ENCODE peak calls at places on chromosomes 7 and 10, in four cellular contexts. One of them, this sample, is unnamed.

GRCh38 chr7:494261-494687 is 25.4 kb downstream of the PDGFA start:
- DNase-seq in K562: peak
- DNase-seq in WTC11: peak
- DNase-seq in HepG2: no peak
- DNase-seq in this sample: peak

GRCh38 chr10:29858352-29859267 is 200.8 kb downstream of the JCAD start:
- DNase-seq in K562: no peak
- DNase-seq in WTC11: peak
- DNase-seq in HepG2: peak
- DNase-seq in this sample: peak

GRCh38 chr10:57948796-57949195 is 318.9 kb downstream of the IPMK start:
- DNase-seq in K562: no peak
- DNase-seq in WTC11: no peak
- DNase-seq in HepG2: no peak
- DNase-seq in this sample: no peak

GRCh38 chr10:62083413-62083794 is 181.9 kb downstream of the ARID5B start:
- DNase-seq in K562: no peak
- DNase-seq in WTC11: no peak
- DNase-seq in HepG2: no peak
- DNase-seq in this sample: peak

GRCh38 chr7:86956567-86956966 is 102.9 kb downstream of the ELAPOR2 start:
- DNase-seq in K562: no peak
- DNase-seq in WTC11: no peak
- DNase-seq in HepG2: no peak
- DNase-seq in this sample: no peak

GRCh38 chr7:29500719-29501118 is 62.9 kb upstream of the PRR15 start:
- DNase-seq in K562: no peak
- DNase-seq in WTC11: no peak
- DNase-seq in HepG2: no peak
- DNase-seq in this sample: no peak

GRCh38 chr7:79452032-79452494 is 1.4 kb downstream of the MAGI2 start:
- DNase-seq in K562: no peak
- DNase-seq in WTC11: peak
- DNase-seq in HepG2: peak
- DNase-seq in this sample: peak

GRCh38 chr10:58064714-58065528 is 202.8 kb downstream of the IPMK start:
- DNase-seq in K562: peak
- DNase-seq in WTC11: peak
- DNase-seq in HepG2: peak
- DNase-seq in this sample: peak

GRCh38 chr7:7002416-7003062 is 176.5 kb upstream of the CCZ1B start:
- DNase-seq in K562: no peak
- DNase-seq in WTC11: peak
- DNase-seq in HepG2: no peak
- DNase-seq in this sample: no peak

GRCh38 chr7:52851547-52851946 is 183.9 kb upstream of the POM121L12 start:
- DNase-seq in K562: no peak
- DNase-seq in WTC11: no peak
- DNase-seq in HepG2: no peak
- DNase-seq in this sample: no peak

GRCh38 chr7:52854681-52855080 is 180.8 kb upstream of the POM121L12 start:
- DNase-seq in K562: no peak
- DNase-seq in WTC11: no peak
- DNase-seq in HepG2: no peak
- DNase-seq in this sample: no peak
- TF ChIP-seq ELF4 in K562: no peak
- TF ChIP-seq ELF4 in WTC11: no peak
- TF ChIP-seq ELF4 in HepG2: no peak
- TF ChIP-seq ELF4 in this sample: no peak

DNA sequence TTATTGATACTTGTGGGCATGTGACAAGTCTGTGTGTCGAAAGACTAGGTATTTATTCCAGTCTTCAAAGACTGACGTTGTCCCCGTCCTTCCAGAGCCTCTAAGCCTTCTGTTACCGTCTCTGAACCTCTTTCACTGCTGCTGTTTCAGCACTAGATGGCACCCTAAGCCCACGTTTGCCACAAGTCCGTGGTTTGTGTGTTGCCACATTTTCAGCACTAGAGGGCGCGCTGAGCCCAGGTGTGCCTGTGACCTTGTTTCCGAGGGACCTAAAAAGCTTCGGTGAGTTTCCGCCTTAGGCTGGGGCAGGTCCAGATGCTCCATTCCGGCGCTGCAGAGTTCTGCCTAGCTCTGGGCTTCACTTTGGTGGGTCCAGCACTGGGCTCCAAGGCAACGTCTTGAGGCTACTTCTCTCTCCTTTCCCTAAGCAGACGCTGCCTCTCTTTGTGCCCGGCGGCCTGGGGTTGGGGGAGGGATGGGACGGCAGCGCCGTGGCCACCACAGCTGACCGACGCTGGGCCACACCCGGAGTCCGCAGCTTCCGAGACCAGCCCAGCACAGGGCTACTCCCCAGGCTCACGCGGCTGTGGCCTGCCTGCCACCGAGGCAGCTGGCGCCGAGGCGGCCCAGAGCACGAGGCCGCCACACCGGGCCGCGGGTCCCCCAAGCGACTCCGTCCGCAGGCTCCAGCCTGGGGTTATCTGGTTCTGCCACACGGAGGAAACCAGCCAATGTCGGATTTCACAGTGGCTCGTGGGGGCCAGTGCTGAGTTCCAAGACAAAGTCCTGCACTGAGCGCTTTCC is 520.2 kb downstream of the REEP3 start:
- DNase-seq in K562: peak
- DNase-seq in WTC11: peak
- DNase-seq in HepG2: peak
- DNase-seq in this sample: peak
- TF ChIP-seq ELF4 in K562: no peak
- TF ChIP-seq ELF4 in WTC11: no peak
- TF ChIP-seq ELF4 in HepG2: no peak
- TF ChIP-seq ELF4 in this sample: no peak

GRCh38 chr7:129779602-129780256 is 168.2 kb downstream of the NRF1 start:
- DNase-seq in K562: peak
- DNase-seq in WTC11: no peak
- DNase-seq in HepG2: peak
- DNase-seq in this sample: no peak

GRCh38 chr7:129781856-129782256 is 170.3 kb downstream of the NRF1 start:
- DNase-seq in K562: no peak
- DNase-seq in WTC11: peak
- DNase-seq in HepG2: no peak
- DNase-seq in this sample: no peak

GRCh38 chr7:129782257-129783096 is 170.3 kb downstream of the UBE2H start:
- DNase-seq in K562: no peak
- DNase-seq in WTC11: no peak
- DNase-seq in HepG2: no peak
- DNase-seq in this sample: no peak

GRCh38 chr7:129780257-129781127 is 169.0 kb downstream of the NRF1 start:
- DNase-seq in K562: peak
- DNase-seq in WTC11: peak
- DNase-seq in HepG2: peak
- DNase-seq in this sample: peak

GRCh38 chr7:129781128-129781855 is 169.8 kb downstream of the NRF1 start:
- DNase-seq in K562: no peak
- DNase-seq in WTC11: no peak
- DNase-seq in HepG2: no peak
- DNase-seq in this sample: no peak
- TF ChIP-seq ELF4 in K562: no peak
- TF ChIP-seq ELF4 in WTC11: no peak
- TF ChIP-seq ELF4 in HepG2: no peak
- TF ChIP-seq ELF4 in this sample: no peak

DNA sequence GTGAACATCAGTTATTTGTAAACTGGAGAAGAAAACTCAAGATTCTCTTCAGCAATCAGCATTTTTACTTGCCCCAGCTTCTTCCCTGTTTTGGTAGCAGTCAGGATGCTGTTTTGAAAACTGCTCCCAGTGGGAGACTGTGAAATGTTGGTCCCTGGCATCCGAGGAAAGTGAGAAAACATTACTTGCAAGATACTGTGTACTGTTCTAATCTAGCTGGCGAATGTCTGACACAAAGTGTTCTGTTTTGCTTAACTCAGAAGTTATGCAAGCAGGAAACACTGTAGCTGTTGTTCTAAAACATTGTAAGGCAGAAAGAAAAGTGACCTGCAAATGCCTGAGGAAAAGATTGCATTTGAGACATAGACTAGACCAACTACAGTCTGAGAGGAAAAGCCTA is 171.8 kb upstream of the POM121L12 start:
- DNase-seq in K562: no peak
- DNase-seq in WTC11: no peak
- DNase-seq in HepG2: no peak
- DNase-seq in this sample: no peak
- TF ChIP-seq ELF4 in K562: no peak
- TF ChIP-seq ELF4 in WTC11: no peak
- TF ChIP-seq ELF4 in HepG2: no peak
- TF ChIP-seq ELF4 in this sample: no peak

GRCh38 chr10:131871673-131872005 is 29.2 kb upstream of the PPP2R2D start:
- DNase-seq in K562: no peak
- DNase-seq in WTC11: no peak
- DNase-seq in HepG2: no peak
- DNase-seq in this sample: no peak

GRCh38 chr10:131872011-131872836 is 28.6 kb upstream of the PPP2R2D start:
- DNase-seq in K562: no peak
- DNase-seq in WTC11: no peak
- DNase-seq in HepG2: no peak
- DNase-seq in this sample: no peak

GRCh38 chr10:131870411-131870810 is 30.4 kb upstream of the PPP2R2D start:
- DNase-seq in K562: no peak
- DNase-seq in WTC11: no peak
- DNase-seq in HepG2: no peak
- DNase-seq in this sample: no peak

GRCh38 chr10:131869344-131869743 is 31.5 kb upstream of the PPP2R2D start:
- DNase-seq in K562: no peak
- DNase-seq in WTC11: no peak
- DNase-seq in HepG2: no peak
- DNase-seq in this sample: no peak

DNA sequence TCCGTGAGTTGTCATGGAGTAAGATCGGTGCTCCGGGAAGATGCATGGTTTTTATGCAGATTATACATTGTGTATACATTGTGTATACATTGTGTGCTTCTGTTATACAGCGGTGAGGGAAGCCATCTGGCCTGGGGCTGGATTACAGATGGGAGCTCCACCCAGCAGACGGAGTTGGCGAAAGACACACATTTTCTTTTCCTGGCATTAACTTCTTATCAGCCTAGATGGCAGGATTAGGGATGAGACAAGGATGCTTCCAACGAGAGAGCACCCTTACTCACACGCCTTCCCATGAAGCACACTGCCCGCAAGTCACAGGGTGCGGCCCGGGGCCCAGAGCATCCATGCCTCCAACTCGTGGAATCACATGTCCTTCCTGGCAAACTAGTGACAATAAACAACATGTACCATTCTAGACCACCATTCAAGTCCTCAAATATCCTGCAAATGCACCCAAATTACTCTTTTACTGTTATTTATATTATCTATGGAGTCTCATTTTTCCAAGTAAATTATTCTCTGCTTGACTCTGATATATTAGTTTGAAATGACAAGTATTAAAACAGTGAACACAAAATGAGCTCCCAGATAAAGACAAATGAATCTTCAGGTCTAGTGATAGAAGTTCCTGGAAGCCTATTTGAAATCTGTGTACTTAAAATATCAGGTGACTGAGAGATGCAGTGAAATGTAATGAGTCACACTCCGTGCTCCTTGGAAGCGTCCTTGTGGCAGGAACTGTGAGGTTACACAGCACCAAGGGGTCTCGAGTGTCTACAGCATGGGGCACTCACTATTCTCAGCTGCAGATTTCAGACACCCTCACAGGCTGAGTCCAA is 29.8 kb upstream of the PPP2R2D start:
- DNase-seq in K562: no peak
- DNase-seq in WTC11: no peak
- DNase-seq in HepG2: no peak
- DNase-seq in this sample: no peak
- TF ChIP-seq ELF4 in K562: no peak
- TF ChIP-seq ELF4 in WTC11: no peak
- TF ChIP-seq ELF4 in HepG2: no peak
- TF ChIP-seq ELF4 in this sample: no peak

DNA sequence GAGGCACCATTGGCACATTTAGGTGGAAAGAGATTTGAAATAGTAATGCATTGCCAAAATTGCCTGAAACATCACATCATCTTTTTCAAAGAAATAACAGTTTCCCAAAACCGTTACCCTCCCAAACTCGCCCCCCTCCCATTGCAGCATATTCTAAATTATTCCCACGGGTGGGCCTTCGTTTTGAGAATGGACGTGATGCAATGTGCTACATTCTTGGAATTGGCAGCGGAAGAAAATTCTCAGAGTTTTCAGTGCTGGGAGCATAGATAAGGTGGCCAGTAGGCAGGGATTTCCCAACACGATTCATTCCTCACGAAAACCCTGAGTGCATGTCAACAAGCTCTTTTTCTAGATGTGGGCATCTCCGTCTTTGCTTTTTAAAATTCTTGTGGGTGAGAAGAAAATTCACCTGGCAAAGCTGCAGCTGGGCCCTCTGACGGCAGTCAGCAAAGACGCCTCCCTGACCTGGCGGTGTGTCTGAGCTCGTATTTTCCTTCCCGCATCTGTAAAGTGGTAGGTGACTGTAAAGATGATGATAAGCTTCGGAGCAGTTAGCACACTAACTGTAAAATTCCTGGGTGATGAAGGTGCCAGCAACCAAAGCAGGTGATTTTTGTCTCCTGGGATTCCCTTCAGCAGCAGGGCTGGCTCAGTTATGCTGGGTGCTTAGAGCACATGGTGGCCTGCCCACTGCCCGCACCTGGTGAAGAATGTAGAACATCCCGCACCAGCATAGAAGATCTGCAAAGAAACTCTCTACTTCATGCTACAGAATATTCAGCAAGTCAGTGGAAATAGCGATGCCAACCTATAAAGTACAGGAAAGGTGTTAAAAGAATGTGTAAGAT is 141.9 kb upstream of the KLF6 start:
- DNase-seq in K562: peak
- DNase-seq in WTC11: no peak
- DNase-seq in HepG2: no peak
- DNase-seq in this sample: no peak
- TF ChIP-seq ELF4 in K562: no peak
- TF ChIP-seq ELF4 in WTC11: no peak
- TF ChIP-seq ELF4 in HepG2: no peak
- TF ChIP-seq ELF4 in this sample: no peak

This sample was measured in HEK293T.